ENCODE peak calls at places on chromosomes 16 and 17, in four cellular contexts. G is prostate gland; Q is GM13977; T is stimulated activated CD8-positive, alpha-beta memory T cell treated with anti-CD3 and anti-CD28 coated beads, Interleukin-7, amount 100 ng/mL, for 1 hour. O is an unnamed sample.
A peak's percentile ranks its signal among the peaks of the same experiment; 100 is the strongest.

GRCh38 chr16:3515897-3516296 is 15.1 kb downstream of the CLUAP1 start:
- DNase-seq in G (no peak), Q (no peak), T (no peak), O (no peak)

GRCh38 chr17:27339836-27340550 is 46.1 kb downstream of the WSB1 start:
- DNase-seq in G (no peak), Q (no peak), T (no peak), O (peak; percentile 64)

GRCh38 chr17:50834126-50834785 is 1.1 kb upstream of the WFIKKN2 start:
- DNase-seq in G (no peak), Q (peak; percentile 18), T (no peak), O (no peak)

GRCh38 chr17:29241015-29241963 is 5.4 kb upstream of the CRYBA1 start:
- DNase-seq in G (no peak), Q (no peak), T (no peak), O (peak; percentile 97)

GRCh38 chr16:80318107-80318506 is 222.7 kb upstream of the DYNLRB2 start:
- DNase-seq in G (no peak), Q (no peak), T (no peak), O (no peak)

GRCh38 chr17:57246257-57246656 is 10.1 kb upstream of the MSI2 start:
- DNase-seq in G (no peak), Q (no peak), T (no peak), O (no peak)

GRCh38 chr17:45117283-45117682 is 15.0 kb downstream of the PLCD3 start:
- DNase-seq in G (no peak), Q (no peak), T (no peak), O (no peak)

GRCh38 chr17:40318835-40319332 is 9.9 kb downstream of the RARA start:
- DNase-seq in G (no peak), Q (no peak), T (no peak), O (no peak)

GRCh38 chr16:7596285-7596684 is 263.6 kb downstream of the RBFOX1 start:
- DNase-seq in G (no peak), Q (no peak), T (no peak), O (no peak)

GRCh38 chr17:58734040-58734439 is 21.6 kb upstream of the PPM1E start:
- DNase-seq in G (peak; percentile 14), Q (no peak), T (no peak), O (no peak)

GRCh38 chr17:57523926-57524634 is 221.0 kb downstream of the CCDC182 start:
- DNase-seq in G (peak; percentile 58), Q (no peak), T (no peak), O (peak; percentile 59)

GRCh38 chr17:17495448-17496188 is 577 bp downstream of the RASD1 start:
- DNase-seq in G (peak; percentile 36), Q (peak; percentile 68), T (no peak), O (peak; percentile 52)

GRCh38 chr16:27468941-27469531 is 67.1 kb downstream of the IL21R start:
- DNase-seq in G (no peak), Q (no peak), T (no peak), O (no peak)

GRCh38 chr17:21475555-21475954 is 99.4 kb downstream of the KCNJ12 start:
- DNase-seq in G (no peak), Q (no peak), T (no peak), O (no peak)

GRCh38 chr17:81052199-81052997 is 17.4 kb downstream of the BAIAP2 start:
- DNase-seq in G (no peak), Q (no peak), T (no peak), O (no peak)

GRCh38 chr17:9244066-9245052 is 223.0 kb downstream of the NTN1 start:
- DNase-seq in G (no peak), Q (no peak), T (no peak), O (peak; percentile 91)